ENCODE peak calls at places on chromosomes 12 and 14, in eight cellular contexts. P, S, M, A, N, C, J and G are unnamed samples.

GRCh38 chr14:86796221-86797074 is 1196.5 kb downstream of the GALC start:
- DNase-seq in P (peak), C (no peak), S (no peak), J (no peak), N (no peak), M (no peak), A (no peak), G (no peak)

GRCh38 chr12:23259558-23259957 is 634.6 kb downstream of the ETNK1 start:
- DNase-seq in A (no peak), S (no peak), N (no peak), J (no peak), M (no peak), P (no peak), C (no peak), G (no peak)

GRCh38 chr12:111598637-111599458 is at the start of gene ATXN2:
- DNase-seq in J (peak), P (no peak), C (peak), S (peak), N (peak), A (peak), M (peak), G (peak)

GRCh38 chr12:75437564-75437963 is 43.0 kb upstream of the GLIPR1 start:
- DNase-seq in S (peak), N (peak), C (no peak), A (peak), M (no peak), J (peak), P (no peak), G (peak)

GRCh38 chr12:44314007-44314500 is 478.2 kb downstream of the TMEM117 start:
- DNase-seq in S (no peak), A (no peak), M (no peak), J (no peak), N (no peak), C (no peak), P (no peak), G (no peak)

GRCh38 chr14:89000007-89000942 is 175.8 kb downstream of the TTC8 start:
- DNase-seq in A (peak), M (no peak), J (peak), P (peak), C (no peak), N (no peak), S (no peak), G (no peak)

GRCh38 chr12:12384601-12385321 is 27.9 kb downstream of the BORCS5 start:
- DNase-seq in A (no peak), M (no peak), C (peak), J (peak), S (peak), N (no peak), P (no peak), G (no peak)

GRCh38 chr14:80974338-80975078 is 19.1 kb downstream of the TSHR start:
- DNase-seq in A (no peak), N (no peak), J (no peak), C (no peak), S (no peak), P (no peak), M (no peak), G (no peak)

GRCh38 chr12:25301798-25302197 is 51.1 kb upstream of the KRAS start:
- DNase-seq in N (no peak), S (no peak), A (no peak), J (no peak), M (no peak), P (no peak), C (no peak), G (no peak)

GRCh38 chr12:7588703-7589329 is 76.9 kb downstream of the APOBEC1 start:
- DNase-seq in P (no peak), M (no peak), C (no peak), A (peak), J (peak), N (peak), S (peak), G (peak)